ENCODE peak calls at places on chromosomes 3 and 15, in five cellular contexts. One of them, this sample, is unnamed.

GRCh38 chr3:111538687-111539086 is 3.3 kb upstream of the CD96 start:
- DNase-seq in NCI-H1092 treated with DMSO at 0.1 percent for 48 hours: no peak
- DNase-seq in stimulated activated CD4-positive, alpha-beta T cell treated with anti-CD3 and anti-CD28 coated beads, Interleukin-4, amount 100 ng/mL, for 24 hours: no peak
- DNase-seq in right cardiac atrium: no peak
- DNase-seq in posterior cingulate gyrus: no peak
- DNase-seq in this sample: no peak

GRCh38 chr15:24961967-24962366 is 7.2 kb downstream of the SNRPN start:
- DNase-seq in right cardiac atrium: no peak
- DNase-seq in NCI-H1092 treated with DMSO at 0.1 percent for 48 hours: no peak
- DNase-seq in posterior cingulate gyrus: no peak
- DNase-seq in stimulated activated CD4-positive, alpha-beta T cell treated with anti-CD3 and anti-CD28 coated beads, Interleukin-4, amount 100 ng/mL, for 24 hours: no peak
- DNase-seq in this sample: no peak

GRCh38 chr3:51681453-51681852 is 10.4 kb downstream of the TEX264 start:
- DNase-seq in posterior cingulate gyrus: peak
- DNase-seq in NCI-H1092 treated with DMSO at 0.1 percent for 48 hours: no peak
- DNase-seq in right cardiac atrium: peak
- DNase-seq in stimulated activated CD4-positive, alpha-beta T cell treated with anti-CD3 and anti-CD28 coated beads, Interleukin-4, amount 100 ng/mL, for 24 hours: peak
- DNase-seq in this sample: peak

GRCh38 chr3:44042772-44043171 is 198.9 kb upstream of the TOPAZ1 start:
- DNase-seq in NCI-H1092 treated with DMSO at 0.1 percent for 48 hours: no peak
- DNase-seq in right cardiac atrium: no peak
- DNase-seq in stimulated activated CD4-positive, alpha-beta T cell treated with anti-CD3 and anti-CD28 coated beads, Interleukin-4, amount 100 ng/mL, for 24 hours: no peak
- DNase-seq in posterior cingulate gyrus: no peak
- DNase-seq in this sample: no peak

GRCh38 chr3:47370887-47371697 is 9.7 kb upstream of the PTPN23 start:
- DNase-seq in stimulated activated CD4-positive, alpha-beta T cell treated with anti-CD3 and anti-CD28 coated beads, Interleukin-4, amount 100 ng/mL, for 24 hours: peak
- DNase-seq in NCI-H1092 treated with DMSO at 0.1 percent for 48 hours: no peak
- DNase-seq in posterior cingulate gyrus: no peak
- DNase-seq in right cardiac atrium: no peak
- DNase-seq in this sample: peak

GRCh38 chr3:17850448-17850847 is 108.0 kb upstream of the TBC1D5 start:
- DNase-seq in NCI-H1092 treated with DMSO at 0.1 percent for 48 hours: no peak
- DNase-seq in stimulated activated CD4-positive, alpha-beta T cell treated with anti-CD3 and anti-CD28 coated beads, Interleukin-4, amount 100 ng/mL, for 24 hours: no peak
- DNase-seq in right cardiac atrium: no peak
- DNase-seq in posterior cingulate gyrus: no peak
- DNase-seq in this sample: no peak

GRCh38 chr15:29933043-29933442 is 110.8 kb upstream of the TJP1 start:
- DNase-seq in stimulated activated CD4-positive, alpha-beta T cell treated with anti-CD3 and anti-CD28 coated beads, Interleukin-4, amount 100 ng/mL, for 24 hours: no peak
- DNase-seq in posterior cingulate gyrus: no peak
- DNase-seq in right cardiac atrium: no peak
- DNase-seq in NCI-H1092 treated with DMSO at 0.1 percent for 48 hours: no peak
- DNase-seq in this sample: no peak

GRCh38 chr3:46910166-46910760 is 32.7 kb downstream of the PTH1R start:
- DNase-seq in right cardiac atrium: peak
- DNase-seq in NCI-H1092 treated with DMSO at 0.1 percent for 48 hours: no peak
- DNase-seq in stimulated activated CD4-positive, alpha-beta T cell treated with anti-CD3 and anti-CD28 coated beads, Interleukin-4, amount 100 ng/mL, for 24 hours: no peak
- DNase-seq in posterior cingulate gyrus: peak
- DNase-seq in this sample: no peak

GRCh38 chr3:120909602-120909878 is 1.5 kb downstream of the STXBP5L start:
- DNase-seq in stimulated activated CD4-positive, alpha-beta T cell treated with anti-CD3 and anti-CD28 coated beads, Interleukin-4, amount 100 ng/mL, for 24 hours: no peak
- DNase-seq in right cardiac atrium: no peak
- DNase-seq in NCI-H1092 treated with DMSO at 0.1 percent for 48 hours: no peak
- DNase-seq in posterior cingulate gyrus: peak
- DNase-seq in this sample: no peak

GRCh38 chr15:77841376-77841775 is 208.7 kb upstream of the LINGO1 start:
- DNase-seq in stimulated activated CD4-positive, alpha-beta T cell treated with anti-CD3 and anti-CD28 coated beads, Interleukin-4, amount 100 ng/mL, for 24 hours: no peak
- DNase-seq in posterior cingulate gyrus: peak
- DNase-seq in right cardiac atrium: no peak
- DNase-seq in NCI-H1092 treated with DMSO at 0.1 percent for 48 hours: no peak
- DNase-seq in this sample: no peak

GRCh38 chr3:149936812-149937230 is 33.9 kb downstream of the PFN2 start:
- DNase-seq in right cardiac atrium: no peak
- DNase-seq in posterior cingulate gyrus: peak
- DNase-seq in stimulated activated CD4-positive, alpha-beta T cell treated with anti-CD3 and anti-CD28 coated beads, Interleukin-4, amount 100 ng/mL, for 24 hours: peak
- DNase-seq in NCI-H1092 treated with DMSO at 0.1 percent for 48 hours: peak
- DNase-seq in this sample: peak

GRCh38 chr3:160097478-160097877 is 108.8 kb downstream of the IL12A start:
- DNase-seq in NCI-H1092 treated with DMSO at 0.1 percent for 48 hours: no peak
- DNase-seq in posterior cingulate gyrus: no peak
- DNase-seq in right cardiac atrium: no peak
- DNase-seq in stimulated activated CD4-positive, alpha-beta T cell treated with anti-CD3 and anti-CD28 coated beads, Interleukin-4, amount 100 ng/mL, for 24 hours: no peak
- DNase-seq in this sample: no peak

This sample was measured in CD8-positive, alpha-beta T cell.